ENCODE peak calls at places on chromosomes 11 and 22, in seven cellular contexts. J is A673; X is A549; Y is uterus; Z is GM23248; B is aorta; E is CD4-positive, alpha-beta T cell. H is an unnamed sample.
A peak's percentile ranks its signal among the peaks of the same experiment; 100 is the strongest.

GRCh38 chr11:71393283-71393682 is 54.9 kb downstream of the DHCR7 start:
- DNase-seq in J (no peak), X (no peak), Y (no peak), Z (no peak), B (no peak), E (no peak), H (no peak)

GRCh38 chr11:40877256-40877655 is 582.2 kb downstream of the LRRC4C start:
- DNase-seq in J (no peak), X (no peak), Y (no peak), Z (peak; percentile 2), B (no peak), E (no peak), H (no peak)

GRCh38 chr22:40610329-40610850 is 26.1 kb downstream of the MRTFA start:
- DNase-seq in J (peak; percentile 41), X (no peak), Y (no peak), Z (no peak), B (no peak), E (no peak), H (no peak)

GRCh38 chr11:32947985-32948384 is 55.4 kb downstream of the QSER1 start:
- DNase-seq in J (no peak), X (no peak), Y (no peak), Z (no peak), B (no peak), E (no peak), H (no peak)

GRCh38 chr11:25775608-25776007 is 556.3 kb upstream of the ANO3 start:
- DNase-seq in J (no peak), X (no peak), Y (no peak), Z (peak; percentile 4), B (no peak), E (no peak), H (no peak)

GRCh38 chr22:38953577-38954413 is 3.6 kb upstream of the APOBEC3A start:
- DNase-seq in J (no peak), X (peak; percentile 65), Y (no peak), Z (peak; percentile 45), B (no peak), E (no peak), H (peak; percentile 79)

GRCh38 chr11:77658213-77659013 is 20.8 kb upstream of the CLNS1A start:
- DNase-seq in J (no peak), X (no peak), Y (no peak), Z (peak; percentile 55), B (no peak), E (no peak), H (no peak)

GRCh38 chr11:56887940-56888339 is 100.8 kb upstream of the OR5AK2 start:
- DNase-seq in J (no peak), X (peak; percentile 75), Y (no peak), Z (no peak), B (no peak), E (no peak), H (no peak)

GRCh38 chr11:73412308-73412707 is 36.1 kb downstream of the RELT start:
- DNase-seq in J (peak; percentile 78), X (no peak), Y (no peak), Z (no peak), B (no peak), E (no peak), H (no peak)

GRCh38 chr22:41501209-41501608 is 32.3 kb downstream of the ACO2 start:
- DNase-seq in J (peak; percentile 52), X (peak; percentile 44), Y (no peak), Z (peak; percentile 30), B (no peak), E (peak; percentile 16), H (no peak)

GRCh38 chr11:17076517-17077239 is 789 bp downstream of the RPS13 start:
- DNase-seq in J (no peak), X (no peak), Y (no peak), Z (peak; percentile 48), B (no peak), E (no peak), H (no peak)

GRCh38 chr11:62981743-62982142 is 3.0 kb downstream of the SLC22A6 start:
- DNase-seq in J (no peak), X (no peak), Y (no peak), Z (no peak), B (no peak), E (no peak), H (no peak)

GRCh38 chr11:6327806-6328205 is 7.5 kb upstream of the CAVIN3 start:
- DNase-seq in J (no peak), X (no peak), Y (no peak), Z (no peak), B (no peak), E (no peak), H (no peak)

GRCh38 chr11:65654375-65655349 is 8.1 kb downstream of the RELA start:
- DNase-seq in J (no peak), X (no peak), Y (peak; percentile 20), Z (no peak), B (peak; percentile 49), E (no peak), H (no peak)
- H3K27ac ChIP-seq in J (no peak overlapping the region), X (no peak overlapping the region), Y (peak overlapping the region; percentile 96), Z (peak overlapping the region; percentile 88), B (no peak overlapping the region), E (no peak overlapping the region), H (no peak overlapping the region)

DNA sequence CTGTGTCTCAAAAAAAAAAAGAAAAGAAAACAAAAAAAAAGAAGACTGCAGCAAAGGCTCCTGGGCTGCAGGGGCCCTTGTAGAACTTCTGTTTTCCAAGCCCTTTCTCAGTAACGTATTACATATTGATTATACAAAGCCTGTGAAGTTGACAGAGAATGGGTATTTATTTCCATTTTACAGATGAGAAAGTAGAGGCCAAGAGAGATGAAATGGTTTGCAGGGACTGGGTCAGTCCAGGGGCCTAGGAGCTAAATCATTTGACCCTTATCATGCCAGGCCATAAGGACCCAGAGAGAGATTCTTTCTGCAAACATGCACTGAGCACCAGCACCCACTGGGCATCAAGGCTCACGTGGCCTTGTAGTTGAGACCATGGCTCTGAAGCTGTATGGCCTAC is 4.5 kb downstream of the PPP2R5B start:
- DNase-seq in J (no peak), X (no peak), Y (no peak), Z (no peak), B (no peak), E (no peak), H (no peak)
- H3K27ac ChIP-seq in J (no peak overlapping the region), X (no peak overlapping the region), Y (no peak overlapping the region), Z (no peak overlapping the region), B (no peak overlapping the region), E (no peak overlapping the region), H (no peak overlapping the region)

GRCh38 chr22:44032126-44032730 is 8.1 kb downstream of the PARVB start:
- DNase-seq in J (no peak), X (no peak), Y (no peak), Z (no peak), B (no peak), E (no peak), H (no peak)

GRCh38 chr22:44030702-44031082 is 6.6 kb downstream of the PARVB start:
- DNase-seq in J (no peak), X (no peak), Y (no peak), Z (no peak), B (no peak), E (no peak), H (no peak)

GRCh38 chr22:44033287-44033686 is 9.2 kb downstream of the PARVB start:
- DNase-seq in J (no peak), X (no peak), Y (no peak), Z (no peak), B (no peak), E (no peak), H (no peak)

GRCh38 chr22:44031111-44031963 is 7.2 kb downstream of the PARVB start:
- DNase-seq in J (peak; percentile 16), X (no peak), Y (no peak), Z (no peak), B (no peak), E (no peak), H (no peak)

DNA sequence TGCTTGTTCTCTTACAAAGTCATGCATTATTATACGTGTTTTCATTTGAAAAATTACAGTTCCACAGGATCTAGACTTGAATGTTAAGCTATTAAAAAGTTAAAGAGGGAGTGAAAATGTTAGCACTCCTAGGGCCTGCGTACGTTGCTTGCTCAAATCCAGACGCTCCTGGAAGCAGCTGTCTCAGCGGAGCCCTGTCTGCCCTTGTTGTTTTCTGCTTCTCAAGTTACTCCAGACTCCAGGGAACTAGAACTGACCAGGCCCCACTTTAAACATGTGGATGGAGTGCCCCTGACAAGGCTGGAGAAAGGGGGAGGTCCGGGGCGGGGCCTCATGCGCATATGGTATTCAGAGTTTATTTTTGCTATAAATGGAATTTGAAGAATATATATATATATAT is 9.6 kb downstream of the PARVB start:
- DNase-seq in J (no peak), X (no peak), Y (no peak), Z (no peak), B (no peak), E (no peak), H (no peak)
- H3K27ac ChIP-seq in J (no peak overlapping the region), X (no peak overlapping the region), Y (no peak overlapping the region), Z (no peak overlapping the region), B (no peak overlapping the region), E (no peak overlapping the region), H (no peak overlapping the region)

GRCh38 chr11:26823963-26824362 is 102.1 kb upstream of the SLC5A12 start:
- DNase-seq in J (no peak), X (no peak), Y (no peak), Z (no peak), B (no peak), E (no peak), H (no peak)

GRCh38 chr11:26830218-26830617 is 108.4 kb upstream of the SLC5A12 start:
- DNase-seq in J (no peak), X (no peak), Y (no peak), Z (no peak), B (no peak), E (no peak), H (no peak)

GRCh38 chr11:26830757-26831156 is 108.9 kb upstream of the SLC5A12 start:
- DNase-seq in J (no peak), X (no peak), Y (no peak), Z (no peak), B (no peak), E (no peak), H (no peak)

GRCh38 chr11:26828291-26828690 is 106.4 kb upstream of the SLC5A12 start:
- DNase-seq in J (no peak), X (no peak), Y (no peak), Z (no peak), B (no peak), E (no peak), H (no peak)

DNA sequence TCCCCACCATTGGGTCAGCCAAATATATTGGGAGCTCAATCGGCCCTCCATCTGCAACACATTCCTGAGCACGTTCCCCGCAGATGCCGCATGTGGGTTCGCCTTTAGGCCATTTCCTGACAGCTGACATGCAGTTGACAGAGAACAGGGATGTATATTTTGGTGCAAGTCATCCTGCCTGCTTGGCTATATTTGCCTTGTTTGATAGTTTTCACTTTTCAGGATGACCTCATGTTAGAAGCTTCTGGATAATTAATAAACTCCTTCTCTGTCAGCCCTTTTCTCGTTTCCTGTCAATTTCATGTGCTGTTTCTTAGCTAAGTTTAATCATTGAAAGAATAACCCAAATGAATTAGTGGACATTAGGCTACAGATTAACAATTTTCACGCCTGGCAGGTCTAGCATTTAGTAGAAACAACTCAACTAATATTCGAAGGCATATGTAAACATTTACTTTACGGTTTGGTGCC is 105.7 kb upstream of the SLC5A12 start:
- DNase-seq in J (no peak), X (no peak), Y (no peak), Z (no peak), B (no peak), E (no peak), H (no peak)
- H3K27ac ChIP-seq in J (no peak overlapping the region), X (no peak overlapping the region), Y (no peak overlapping the region), Z (no peak overlapping the region), B (peak overlapping the region; percentile 79), E (no peak overlapping the region), H (no peak overlapping the region)

GRCh38 chr22:21000987-21001600 is 824 bp downstream of the THAP7 start:
- DNase-seq in J (no peak), X (no peak), Y (no peak), Z (no peak), B (no peak), E (no peak), H (no peak)
- H3K27ac ChIP-seq in J (peak overlapping the region; percentile 95), X (peak overlapping the region; percentile 99), Y (peak overlapping the region; percentile 98), Z (peak overlapping the region; percentile 99), B (peak overlapping the region; percentile 97), E (peak overlapping the region; percentile 96), H (peak overlapping the region; percentile 98)